ENCODE peak calls at places on chromosomes 11 and 22, in six cellular contexts. Z is ovary, L is A549, W is fibroblast of lung, K is pancreas, Y is OCI-LY7. S is an unnamed sample.

GRCh38 chr11:43904737-43905515 is 24.3 kb downstream of the ALKBH3 start:
- DNase-seq in K (no peak), Z (no peak), Y (no peak), W (peak), L (no peak), S (no peak)

GRCh38 chr11:94706211-94706610 is 61.9 kb upstream of the AMOTL1 start:
- DNase-seq in W (peak), L (no peak), Y (no peak), Z (no peak), K (no peak), S (no peak)

GRCh38 chr11:118607401-118608267 is at the start of gene PHLDB1:
- DNase-seq in K (peak), Y (peak), W (peak), L (peak), Z (peak), S (no peak)

GRCh38 chr11:44096360-44097188 is 1.1 kb downstream of the EXT2 start:
- DNase-seq in W (peak), Z (no peak), L (peak), Y (peak), K (no peak), S (no peak)

GRCh38 chr11:36385121-36385530 is 89.0 kb downstream of the PRR5L start:
- DNase-seq in W (peak), Y (no peak), L (no peak), Z (no peak), K (no peak), S (no peak)

GRCh38 chr11:67628710-67629385 is 889 bp downstream of the NUDT8 start:
- DNase-seq in K (peak), Z (peak), L (no peak), Y (no peak), W (no peak), S (no peak)

GRCh38 chr11:112320668-112321067 is 60.0 kb upstream of the PLET1 start:
- DNase-seq in W (peak), Z (peak), K (peak), Y (no peak), L (no peak), S (no peak)

GRCh38 chr22:25514436-25514835 is 50.0 kb upstream of the GRK3 start:
- DNase-seq in W (peak), Y (no peak), L (peak), K (no peak), Z (no peak), S (no peak)

GRCh38 chr22:29256606-29257325 is 11.0 kb downstream of the RHBDD3 start:
- DNase-seq in L (no peak), Z (no peak), Y (no peak), W (no peak), K (no peak), S (no peak)

GRCh38 chr11:125756050-125756449 is 10.0 kb downstream of the PATE1 start:
- DNase-seq in Z (no peak), K (no peak), L (no peak), W (no peak), Y (no peak), S (no peak)

GRCh38 chr11:61076506-61077304 is 25.6 kb upstream of the CD5 start:
- DNase-seq in Z (no peak), W (no peak), K (no peak), L (no peak), Y (no peak), S (no peak)

GRCh38 chr22:45671783-45672563 is at the start of gene ATXN10:
- DNase-seq in W (peak), Z (peak), L (peak), Y (peak), K (peak), S (no peak)

GRCh38 chr22:38187413-38188212 is 6.0 kb upstream of the PLA2G6 start:
- DNase-seq in Y (no peak), K (no peak), L (no peak), Z (no peak), W (no peak), S (no peak)

GRCh38 chr22:36901411-36902142 is 11.9 kb upstream of the CSF2RB start:
- DNase-seq in Z (no peak), W (no peak), Y (no peak), L (no peak), K (no peak), S (peak)

GRCh38 chr11:125074511-125075241 is 11.6 kb downstream of the SLC37A2 start:
- DNase-seq in L (no peak), Y (no peak), W (no peak), K (peak), Z (no peak), S (no peak)

GRCh38 chr11:29773656-29774264 is 243.1 kb downstream of the KCNA4 start:
- DNase-seq in K (no peak), L (no peak), Y (no peak), W (peak), Z (no peak), S (no peak)

GRCh38 chr11:9972917-9973504 is 309.1 kb downstream of the SWAP70 start:
- DNase-seq in Z (no peak), L (peak), Y (peak), K (no peak), W (peak), S (peak)

GRCh38 chr22:46036558-46037408 is 59.8 kb upstream of the WNT7B start:
- DNase-seq in Y (peak), K (peak), L (peak), W (peak), Z (peak), S (no peak)

GRCh38 chr11:1197431-1197885 is 25.4 kb upstream of the MUC5B start:
- DNase-seq in Z (no peak), K (peak), L (no peak), W (no peak), Y (no peak), S (no peak)

GRCh38 chr22:33666661-33667619 is 253.3 kb downstream of the LARGE1 start:
- DNase-seq in W (no peak), L (no peak), K (no peak), Z (no peak), Y (peak), S (peak)

GRCh38 chr22:19041403-19042074 is 80.7 kb downstream of the DGCR2 start:
- DNase-seq in Z (no peak), W (no peak), K (no peak), Y (no peak), L (no peak), S (no peak)

GRCh38 chr11:83546371-83546770 is 260.2 kb upstream of the CCDC90B start:
- DNase-seq in K (no peak), L (no peak), Y (no peak), Z (no peak), W (no peak), S (no peak)

GRCh38 chr11:73252577-73253191 is 19.5 kb upstream of the P2RY6 start:
- DNase-seq in K (no peak), L (peak), W (no peak), Y (peak), Z (no peak), S (no peak)

GRCh38 chr22:49354516-49355205 is 473.0 kb downstream of the BRD1 start:
- DNase-seq in W (no peak), Z (no peak), Y (peak), K (no peak), L (no peak), S (no peak)

GRCh38 chr11:2259897-2260451 is 10.4 kb downstream of the ASCL2 start:
- DNase-seq in K (no peak), Z (peak), Y (no peak), W (no peak), L (no peak), S (no peak)

GRCh38 chr22:25497269-25497668 is 67.2 kb upstream of the GRK3 start:
- DNase-seq in Z (no peak), L (no peak), K (no peak), W (peak), Y (no peak), S (no peak)

GRCh38 chr11:120643254-120643653 is 131.7 kb downstream of the GRIK4 start:
- DNase-seq in K (no peak), Y (no peak), W (no peak), L (no peak), Z (no peak), S (no peak)

GRCh38 chr11:86172894-86173293 is 71.7 kb upstream of the EED start:
- DNase-seq in L (no peak), W (peak), K (no peak), Z (no peak), Y (no peak), S (no peak)

GRCh38 chr11:65420506-65421203 is 1.9 kb upstream of the NEAT1 start:
- DNase-seq in L (no peak), Y (no peak), W (no peak), Z (no peak), K (no peak), S (no peak)
- H3K4me3 ChIP-seq in L (peak), Y (peak), W (peak), Z (peak), K (no peak), S (peak)

GRCh38 chr11:92251980-92252379 is 27.4 kb downstream of the FAT3 start:
- DNase-seq in L (no peak), Z (no peak), K (no peak), Y (no peak), W (peak), S (no peak)
- TF ChIP-seq CTCF in L (no peak), Z (no peak), K (no peak), Y (no peak), W (no peak), S (no peak)

GRCh38 chr11:134583397-134583990 is 171.5 kb upstream of the B3GAT1 start:
- DNase-seq in W (no peak), Y (no peak), L (no peak), K (no peak), Z (no peak), S (no peak)
- H3K4me3 ChIP-seq in W (no peak), Y (no peak), L (no peak), K (no peak), Z (no peak), S (no peak)

GRCh38 chr22:20583471-20583922 is 76.1 kb downstream of the MED15 start:
- DNase-seq in W (no peak), L (peak), K (no peak), Z (no peak), Y (no peak), S (no peak)
- TF ChIP-seq CTCF in W (peak), L (peak), K (no peak), Z (no peak), Y (peak), S (peak)

DNA sequence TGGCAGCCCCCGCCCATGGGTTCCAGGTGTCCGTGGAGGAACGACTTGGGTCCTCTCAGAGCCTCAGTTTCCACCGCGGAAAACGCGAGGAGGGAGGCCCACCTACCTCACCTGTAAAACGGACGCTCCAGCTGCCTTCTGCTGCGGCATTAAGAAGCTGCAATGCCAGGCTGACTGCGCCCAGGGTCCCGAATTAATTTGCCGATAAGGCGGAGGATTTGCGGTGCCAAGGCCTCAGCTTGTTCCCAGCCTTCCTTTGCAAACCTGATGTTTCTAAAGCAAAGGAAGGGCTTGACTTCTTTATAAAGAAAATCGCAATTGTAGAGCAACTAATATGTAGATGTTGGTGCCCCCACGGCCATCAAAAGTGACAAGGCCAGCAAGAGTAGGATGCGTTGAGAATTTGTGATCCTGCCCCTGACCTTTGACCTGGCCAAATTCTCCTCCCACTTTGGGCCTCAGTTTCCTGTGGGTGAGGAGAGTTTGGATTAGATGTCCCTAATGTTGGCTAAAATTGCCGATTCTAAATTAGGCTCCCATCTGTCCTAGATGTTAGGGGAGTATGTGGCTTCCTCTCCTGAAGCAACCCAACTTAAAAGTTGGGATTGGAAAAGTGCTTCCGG is 849 bp upstream of the TCF20 start:
- DNase-seq in K (no peak), Z (no peak), Y (no peak), W (no peak), L (no peak), S (no peak)
- H3K4me3 ChIP-seq in K (no peak), Z (no peak), Y (no peak), W (peak), L (peak), S (no peak)

DNA sequence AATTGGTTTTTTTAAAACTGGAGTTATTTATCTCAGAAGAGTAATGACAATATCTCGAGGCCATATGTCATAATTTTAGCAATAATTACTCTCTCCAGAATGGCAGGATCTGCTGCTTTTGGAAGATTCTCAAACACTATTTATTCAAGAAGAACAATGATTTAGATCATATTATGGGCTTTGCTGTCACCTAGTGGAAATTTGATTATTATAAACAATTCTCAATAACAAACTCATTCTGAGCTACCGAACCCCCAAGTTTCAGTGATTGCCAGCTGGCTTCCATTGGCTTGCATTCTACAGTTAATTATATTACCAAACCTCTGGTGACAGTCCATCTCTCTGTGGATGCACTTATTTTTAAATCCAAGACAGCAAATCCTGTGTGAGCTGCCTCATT is 27.9 kb upstream of the SLC36A4 start:
- DNase-seq in W (peak), L (peak), Z (no peak), Y (peak), K (no peak), S (no peak)
- TF ChIP-seq CTCF in W (peak), L (peak), Z (no peak), Y (peak), K (no peak), S (peak)

GRCh38 chr11:108497317-108498045 is 703 bp downstream of the POGLUT3 start:
- DNase-seq in Z (peak), W (peak), K (peak), Y (no peak), L (peak), S (peak)

GRCh38 chr11:108494182-108494581 is 4.0 kb downstream of the POGLUT3 start:
- DNase-seq in Z (no peak), W (no peak), Y (no peak), L (no peak), K (no peak), S (no peak)

GRCh38 chr11:108498046-108498815 is at the start of gene POGLUT3:
- DNase-seq in Z (peak), W (peak), K (peak), Y (no peak), L (peak), S (no peak)

GRCh38 chr11:108498816-108499408 is 728 bp upstream of the POGLUT3 start:
- DNase-seq in W (no peak), K (peak), Y (no peak), L (no peak), Z (peak), S (no peak)

DNA sequence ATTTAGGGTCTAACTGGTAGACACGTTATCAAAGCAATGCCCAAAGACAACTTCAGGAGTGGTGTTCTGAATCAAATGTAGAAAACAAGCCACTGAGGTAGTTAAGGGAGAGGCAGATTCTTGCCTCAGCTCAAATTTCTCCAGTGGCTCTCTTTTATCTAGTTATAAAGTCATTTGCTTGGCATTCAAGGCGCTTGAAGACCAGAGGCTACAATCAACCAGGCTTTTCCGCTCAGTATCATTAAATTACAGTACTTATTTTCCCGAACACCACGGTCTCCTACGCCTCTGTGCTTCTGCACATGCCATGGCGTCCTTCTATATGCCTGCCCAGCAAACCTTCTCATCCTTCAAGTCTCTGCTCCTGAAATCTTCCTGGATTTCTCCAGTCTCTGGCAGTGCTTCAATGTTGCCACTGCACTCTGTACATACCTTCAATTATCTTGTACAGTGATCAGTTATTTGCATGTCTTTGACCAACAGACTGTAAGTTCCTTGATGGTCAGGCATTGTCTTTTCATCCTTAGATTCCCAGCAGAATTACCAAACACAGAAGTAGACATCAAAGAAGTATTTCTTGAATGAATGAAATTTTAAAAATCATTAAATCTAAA is 1.4 kb downstream of the POGLUT3 start:
- DNase-seq in K (no peak), W (peak), Z (no peak), L (no peak), Y (no peak), S (no peak)
- H3K4me3 ChIP-seq in K (no peak), W (peak), Z (peak), L (no peak), Y (no peak), S (peak)

GRCh38 chr11:116701876-116702275 is 70.9 kb downstream of the BUD13 start:
- DNase-seq in L (no peak), Z (no peak), K (no peak), Y (no peak), W (no peak), S (no peak)
- TF ChIP-seq CTCF in L (no peak), Z (no peak), K (no peak), Y (no peak), W (no peak), S (no peak)

GRCh38 chr11:27700351-27701261 is at the start of gene BDNF:
- DNase-seq in K (no peak), Y (no peak), Z (no peak), L (peak), W (peak), S (no peak)

GRCh38 chr11:27703453-27703852 is 3.2 kb upstream of the BDNF start:
- DNase-seq in W (peak), Y (no peak), K (no peak), L (peak), Z (no peak), S (no peak)

GRCh38 chr11:27699242-27699925 is 871 bp downstream of the BDNF start:
- DNase-seq in Z (no peak), Y (no peak), K (no peak), L (peak), W (peak), S (no peak)

GRCh38 chr11:27699926-27700350 is 317 bp downstream of the BDNF start:
- DNase-seq in K (no peak), Y (no peak), Z (no peak), L (no peak), W (no peak), S (no peak)

GRCh38 chr11:27701262-27702105 is 1.2 kb upstream of the BDNF start:
- DNase-seq in Y (no peak), Z (no peak), W (peak), L (peak), K (no peak), S (no peak)
- H3K4me3 ChIP-seq in Y (no peak), Z (peak), W (peak), L (peak), K (no peak), S (peak)